ENCODE peak calls at places on chromosomes 13 and 19, in eight cellular contexts. B is breast epithelium, R is IMR-90, H is heart right ventricle, J is tibial nerve, K is ovary, U is body of pancreas, S is neural progenitor cell. Q is an unnamed sample.

GRCh38 chr13:49436890-49437289 is 7.0 kb downstream of the CAB39L start:
- DNase-seq in U (no peak), R (peak; percentile 73), K (peak; percentile 71), S (no peak), B (no peak), J (peak; percentile 33), H (no peak), Q (no peak)

GRCh38 chr19:57063070-57063469 is 56.7 kb upstream of the USP29 start:
- DNase-seq in K (no peak), H (no peak), U (no peak), S (no peak), R (no peak), J (no peak), B (no peak), Q (no peak)

GRCh38 chr13:51793570-51794273 is 10.2 kb downstream of the DHRS12 start:
- DNase-seq in R (peak; percentile 91), K (no peak), S (no peak), H (no peak), J (no peak), B (no peak), U (peak; percentile 52), Q (no peak)

GRCh38 chr13:75875450-75875849 is 239.3 kb downstream of the LMO7 start:
- DNase-seq in K (no peak), R (no peak), J (no peak), H (no peak), S (no peak), U (no peak), B (no peak), Q (no peak)

GRCh38 chr19:36665832-36666231 is 805 bp downstream of the ZNF461 start:
- DNase-seq in U (no peak), S (no peak), J (no peak), R (no peak), H (no peak), K (no peak), B (no peak), Q (no peak)

GRCh38 chr13:80630685-80631121 is 289.8 kb upstream of the SPRY2 start:
- DNase-seq in B (no peak), U (no peak), R (no peak), S (no peak), K (no peak), J (no peak), H (peak; percentile 30), Q (no peak)

GRCh38 chr13:27034678-27035111 is 136.9 kb downstream of the USP12 start:
- DNase-seq in K (no peak), R (no peak), H (peak; percentile 13), S (peak; percentile 45), U (no peak), J (no peak), B (no peak), Q (no peak)

GRCh38 chr19:33684550-33685303 is 63.0 kb downstream of the CHST8 start:
- DNase-seq in J (no peak), H (no peak), B (no peak), U (peak; percentile 25), S (peak; percentile 54), R (no peak), K (no peak), Q (no peak)

GRCh38 chr13:107251321-107251720 is 683.4 kb upstream of the ARGLU1 start:
- DNase-seq in R (peak; percentile 40), K (no peak), H (no peak), U (no peak), S (no peak), B (no peak), J (no peak), Q (no peak)

GRCh38 chr13:108858676-108859075 is 229.3 kb downstream of the MYO16 start:
- DNase-seq in B (no peak), R (no peak), U (no peak), S (no peak), H (no peak), K (no peak), J (no peak), Q (no peak)

GRCh38 chr13:108266316-108266936 is 3.1 kb upstream of the TNFSF13B start:
- DNase-seq in K (no peak), U (no peak), R (no peak), S (no peak), H (no peak), J (no peak), B (no peak), Q (no peak)

GRCh38 chr13:79481685-79482052 is 714 bp downstream of the NDFIP2 start:
- DNase-seq in S (no peak), J (no peak), U (peak; percentile 24), K (no peak), R (no peak), H (no peak), B (peak; percentile 19), Q (peak; percentile 41)

GRCh38 chr13:27309401-27309958 is 38.9 kb downstream of the RASL11A start:
- DNase-seq in H (no peak), S (no peak), B (no peak), J (no peak), R (no peak), U (no peak), K (no peak), Q (no peak)

GRCh38 chr19:44059229-44059628 is 7.4 kb downstream of the ZNF223 start:
- DNase-seq in R (no peak), S (no peak), H (no peak), B (no peak), U (no peak), J (no peak), K (no peak), Q (no peak)

GRCh38 chr19:45136507-45137178 is 24.1 kb downstream of the NKPD1 start:
- DNase-seq in K (no peak), B (no peak), S (peak; percentile 20), U (no peak), H (no peak), J (no peak), R (no peak), Q (no peak)

DNA sequence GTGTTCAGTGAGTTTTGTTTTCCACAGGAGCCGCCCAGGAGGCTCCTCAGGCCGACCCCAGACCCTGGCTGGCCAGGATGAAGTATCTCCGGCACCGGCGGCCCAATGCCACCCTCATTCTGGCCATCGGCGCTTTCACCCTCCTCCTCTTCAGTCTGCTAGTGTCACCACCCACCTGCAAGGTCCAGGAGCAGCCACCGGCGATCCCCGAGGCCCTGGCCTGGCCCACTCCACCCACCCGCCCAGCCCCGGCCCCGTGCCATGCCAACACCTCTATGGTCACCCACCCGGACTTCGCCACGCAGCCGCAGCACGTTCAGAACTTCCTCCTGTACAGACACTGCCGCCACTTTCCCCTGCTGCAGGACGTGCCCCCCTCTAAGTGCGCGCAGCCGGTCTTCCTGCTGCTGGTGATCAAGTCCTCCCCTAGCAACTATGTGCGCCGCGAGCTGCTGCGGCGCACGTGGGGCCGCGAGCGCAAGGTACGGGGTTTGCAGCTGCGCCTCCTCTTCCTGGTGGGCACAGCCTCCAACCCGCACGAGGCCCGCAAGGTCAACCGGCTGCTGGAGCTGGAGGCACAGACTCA is 12.9 kb downstream of the B3GNT3 start:
- DNase-seq in U (no peak), J (no peak), R (no peak), H (no peak), K (no peak), B (no peak), S (no peak), Q (no peak)
- TF ChIP-seq CTCF in U (no peak), J (no peak), R (no peak), H (no peak), K (no peak), B (no peak), S (no peak), Q (no peak)

GRCh38 chr19:52584686-52585085 is 14.6 kb downstream of the ZNF701 start:
- DNase-seq in U (no peak), R (no peak), H (no peak), K (no peak), B (no peak), S (no peak), J (no peak), Q (no peak)

GRCh38 chr19:52590728-52591127 is 20.6 kb downstream of the ZNF701 start:
- DNase-seq in S (peak; percentile 22), U (no peak), J (no peak), K (no peak), R (no peak), H (no peak), B (no peak), Q (no peak)

GRCh38 chr19:52585604-52586003 is 15.5 kb downstream of the ZNF701 start:
- DNase-seq in H (no peak), B (no peak), S (no peak), K (no peak), J (no peak), R (no peak), U (no peak), Q (no peak)

DNA sequence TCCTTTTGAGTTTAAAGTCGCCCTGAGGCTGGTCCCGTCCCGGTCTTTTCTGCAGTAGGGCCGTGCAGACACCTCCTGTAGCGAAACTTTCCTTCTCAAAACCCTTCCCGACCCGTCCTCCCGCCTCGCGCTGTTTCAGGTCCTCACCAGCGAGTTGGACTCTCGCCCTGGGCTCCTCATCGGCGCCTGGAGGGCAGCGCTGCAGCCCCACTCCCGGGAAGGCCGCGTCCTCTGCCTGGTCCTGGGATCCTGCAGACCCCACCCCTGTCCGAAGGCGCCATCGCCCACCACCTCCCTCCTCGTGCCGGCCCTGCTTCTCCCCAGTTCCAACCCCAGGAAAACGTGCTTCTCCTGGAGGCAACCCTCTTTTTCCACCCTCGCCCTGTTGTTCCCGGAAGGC is 15.0 kb downstream of the ZNF701 start:
- DNase-seq in R (no peak), H (no peak), K (no peak), B (no peak), S (no peak), U (no peak), J (no peak), Q (no peak)
- H3K4me3 ChIP-seq in R (no peak overlapping the region), H (no peak overlapping the region), K (no peak overlapping the region), B (peak overlapping the region; percentile 25), S (no peak overlapping the region), U (no peak overlapping the region), J (no peak overlapping the region), Q (no peak overlapping the region)

GRCh38 chr19:16851031-16851712 is 22.0 kb downstream of the SIN3B start:
- DNase-seq in H (no peak), U (no peak), R (peak; percentile 77), J (no peak), S (no peak), B (no peak), K (no peak), Q (no peak)

GRCh38 chr19:16849168-16849567 is 20.0 kb downstream of the SIN3B start:
- DNase-seq in B (no peak), J (no peak), K (no peak), U (no peak), H (no peak), R (peak; percentile 62), S (no peak), Q (no peak)

GRCh38 chr19:16856091-16856490 is 26.9 kb downstream of the SIN3B start:
- DNase-seq in H (no peak), B (no peak), R (no peak), K (no peak), U (no peak), J (no peak), S (no peak), Q (no peak)

GRCh38 chr19:16850133-16850532 is 20.9 kb downstream of the SIN3B start:
- DNase-seq in U (no peak), K (no peak), R (peak; percentile 80), J (no peak), H (no peak), S (no peak), B (no peak), Q (no peak)

GRCh38 chr19:16853066-16853465 is 23.9 kb downstream of the SIN3B start:
- DNase-seq in B (no peak), S (no peak), R (no peak), J (no peak), U (no peak), K (no peak), H (no peak), Q (no peak)
- H3K36me3 ChIP-seq in B (peaks cover 24% of the 10 kb centered on the region), S (peaks cover 6% of the 10 kb centered on the region), R (peaks cover 56% of the 10 kb centered on the region), J (peaks cover 21% of the 10 kb centered on the region), U (peaks cover 23% of the 10 kb centered on the region), K (no peaks in the 10 kb centered on the region), H (peaks cover 41% of the 10 kb centered on the region), Q (peaks cover 28% of the 10 kb centered on the region)

GRCh38 chr19:54415208-54415900 is at the start of gene TTYH1:
- DNase-seq in J (no peak), H (no peak), K (no peak), S (peak; percentile 78), B (no peak), R (no peak), U (no peak), Q (no peak)
- TF ChIP-seq CTCF in J (peak; percentile 78), H (peak; percentile 48), K (no peak), S (peak; percentile 65), B (no peak), R (no peak), U (peak; percentile 41), Q (peak; percentile 49)